ENCODE peak calls at places on chromosomes 2 and 18, in four cellular contexts. F is thyroid gland, B is GM23338, Z is neural progenitor cell. T is an unnamed sample.
A peak's percentile ranks its signal among the peaks of the same experiment; 100 is the strongest.

GRCh38 chr2:37644191-37644590 is 27.3 kb downstream of the CDC42EP3 start:
- DNase-seq in F (no peak), B (no peak), Z (no peak), T (no peak)

GRCh38 chr18:74184875-74185274 is 36.6 kb downstream of the TIMM21 start:
- DNase-seq in F (no peak), B (peak; percentile 52), Z (no peak), T (no peak)

GRCh38 chr2:239329972-239330572 is 70.7 kb downstream of the HDAC4 start:
- DNase-seq in F (peak; percentile 51), B (no peak), Z (no peak), T (no peak)

GRCh38 chr2:240128608-240129144 is 7.4 kb downstream of the COPS9 start:
- DNase-seq in F (no peak), B (no peak), Z (no peak), T (peak; percentile 5)

GRCh38 chr2:83951378-83951947 is 507.6 kb downstream of the SUCLG1 start:
- DNase-seq in F (no peak), B (no peak), Z (no peak), T (no peak)

GRCh38 chr2:217650716-217651360 is 352.0 kb downstream of the TNS1 start:
- DNase-seq in F (peak; percentile 68), B (peak; percentile 93), Z (peak; percentile 83), T (no peak)

GRCh38 chr2:196558506-196558905 is 81.0 kb upstream of the CCDC150 start:
- DNase-seq in F (no peak), B (no peak), Z (no peak), T (no peak)

GRCh38 chr2:148802448-148803220 is 72.4 kb upstream of the KIF5C start:
- DNase-seq in F (no peak), B (no peak), Z (no peak), T (no peak)

GRCh38 chr2:176560296-176560695 is 291.1 kb downstream of the MTX2 start:
- DNase-seq in F (no peak), B (no peak), Z (no peak), T (no peak)

GRCh38 chr2:13284688-13285087 is 568.0 kb downstream of the TRIB2 start:
- DNase-seq in F (no peak), B (no peak), Z (no peak), T (peak; percentile 51)

DNA sequence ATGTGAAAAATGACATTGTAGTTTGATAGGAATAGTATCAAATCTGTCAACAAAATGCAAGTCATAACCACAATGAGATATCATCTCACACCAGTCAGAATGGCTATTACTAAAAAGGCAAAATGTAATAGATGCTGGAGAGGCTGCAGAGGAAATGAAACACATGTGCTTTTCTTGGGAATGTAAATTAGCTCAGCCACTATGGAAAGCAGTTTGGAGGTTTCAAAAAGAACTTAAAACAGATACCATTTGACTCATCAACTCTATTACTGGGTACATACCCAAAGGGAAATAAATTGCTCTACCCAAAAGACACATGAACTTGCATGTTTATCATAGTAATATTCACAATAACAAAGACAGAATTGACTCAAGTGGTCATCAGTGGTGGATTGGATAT is 572.6 kb downstream of the TRIB2 start:
- DNase-seq in F (no peak), B (no peak), Z (no peak), T (no peak)
- H3K4me3 ChIP-seq in F (no peak overlapping the region), B (no peak overlapping the region), Z (no peak overlapping the region), T (no peak overlapping the region)

DNA sequence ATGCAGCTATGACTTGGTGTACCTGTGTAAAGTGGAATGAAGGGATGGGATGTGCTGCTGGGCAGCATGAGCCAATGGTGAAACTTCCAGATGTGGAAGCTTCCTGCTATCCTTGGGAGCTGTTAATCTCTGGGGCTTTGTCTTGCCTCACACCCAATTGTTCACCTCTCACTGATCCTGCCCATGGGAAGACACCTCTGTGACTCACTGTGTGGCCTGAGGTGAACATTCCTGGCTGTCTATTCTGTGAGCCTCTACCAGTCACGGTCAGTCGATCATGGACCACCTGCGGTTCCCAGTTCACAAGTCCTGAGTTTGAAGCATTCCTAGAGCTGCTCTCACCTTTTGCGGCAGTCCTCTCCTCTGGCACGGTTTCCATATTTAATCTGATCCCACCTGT is 12.1 kb downstream of the NEURL3 start:
- DNase-seq in F (no peak), B (peak; percentile 51), Z (peak; percentile 41), T (no peak)
- H3K4me3 ChIP-seq in F (no peak overlapping the region), B (no peak overlapping the region), Z (no peak overlapping the region), T (no peak overlapping the region)

GRCh38 chr18:62339106-62339988 is 14.2 kb downstream of the TNFRSF11A start:
- DNase-seq in F (no peak), B (peak; percentile 64), Z (no peak), T (no peak)
- H3K4me3 ChIP-seq in F (no peak overlapping the region), B (peak overlapping the region; percentile 29), Z (peak overlapping the region; percentile 20), T (no peak overlapping the region)

DNA sequence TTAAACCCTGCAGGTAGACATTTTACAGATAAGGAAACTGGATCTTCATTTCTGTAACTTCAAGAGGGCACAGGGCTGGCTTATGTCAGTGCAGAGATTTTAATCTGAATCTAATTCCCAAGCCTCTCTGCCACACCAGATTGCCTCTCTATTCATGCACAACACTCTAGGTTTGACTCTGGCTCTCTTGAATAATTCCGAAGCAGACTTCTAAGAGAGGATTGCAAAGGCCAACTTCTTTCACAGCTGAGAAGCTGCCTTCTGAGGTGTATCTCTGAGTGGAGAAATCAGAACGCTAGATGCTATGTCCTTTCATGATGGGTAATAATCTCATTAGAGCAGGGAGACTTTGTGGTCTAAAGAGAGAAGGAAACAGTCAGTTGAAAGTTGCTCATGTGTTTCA is 20.1 kb upstream of the MGAT5 start:
- DNase-seq in F (no peak), B (no peak), Z (no peak), T (no peak)
- H3K4me3 ChIP-seq in F (no peak overlapping the region), B (no peak overlapping the region), Z (no peak overlapping the region), T (no peak overlapping the region)

DNA sequence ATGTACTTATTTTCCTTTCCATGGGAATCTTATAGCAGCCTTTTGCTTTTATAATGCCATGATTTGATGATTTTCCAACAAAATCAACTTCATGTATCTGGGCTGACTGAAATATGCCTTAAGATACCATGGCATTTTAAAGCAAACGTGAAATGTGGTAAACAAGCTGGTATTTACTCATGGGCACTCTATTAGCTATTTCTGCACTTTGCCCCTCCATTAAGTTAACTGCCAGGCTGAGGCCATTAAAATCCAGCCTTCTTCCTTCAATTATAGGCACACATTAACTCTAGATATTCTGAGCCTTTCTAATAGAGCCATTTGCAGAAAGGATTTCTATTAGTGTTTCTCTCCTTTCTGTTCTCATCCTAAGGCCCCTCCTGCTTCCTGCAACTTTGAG is 1.7 kb upstream of the KCNJ3 start:
- DNase-seq in F (no peak), B (no peak), Z (no peak), T (no peak)
- H3K4me3 ChIP-seq in F (no peak overlapping the region), B (peak overlapping the region; percentile 72), Z (peak overlapping the region; percentile 52), T (no peak overlapping the region)

GRCh38 chr2:46320141-46320567 is 22.9 kb downstream of the EPAS1 start:
- DNase-seq in F (no peak), B (no peak), Z (no peak), T (no peak)
- H3K4me3 ChIP-seq in F (no peak overlapping the region), B (no peak overlapping the region), Z (no peak overlapping the region), T (no peak overlapping the region)

DNA sequence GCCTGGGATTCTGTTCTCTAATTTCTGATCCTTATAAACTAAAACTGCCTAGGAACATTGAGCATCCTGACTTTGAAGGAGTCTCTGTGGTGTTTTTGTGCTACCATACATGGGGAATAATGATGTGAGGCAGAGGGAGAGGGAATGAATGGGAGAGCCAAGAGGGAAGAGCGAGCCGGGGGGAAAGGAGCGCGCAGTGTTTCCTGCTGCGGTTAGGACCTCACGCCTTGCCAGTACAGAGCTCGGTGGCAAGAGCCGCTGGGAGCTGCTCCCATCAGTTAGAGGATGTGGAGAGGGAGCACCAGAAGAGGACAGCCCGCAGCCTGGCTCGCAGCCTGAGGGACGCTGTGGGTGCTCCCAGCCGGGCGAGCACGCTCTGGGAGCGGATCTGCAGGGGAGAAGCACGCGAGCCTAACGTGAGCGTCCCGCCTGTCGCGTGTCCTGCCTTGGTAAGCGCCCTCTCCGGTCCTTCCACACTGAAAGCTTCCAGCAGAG is 114.7 kb downstream of the FAM210A start:
- DNase-seq in F (no peak), B (peak; percentile 18), Z (no peak), T (peak; percentile 54)
- H3K4me3 ChIP-seq in F (no peak overlapping the region), B (no peak overlapping the region), Z (peak overlapping the region; percentile 18), T (peak overlapping the region; percentile 18)

GRCh38 chr18:50559750-50560680 is at the start of gene MAPK4:
- DNase-seq in F (peak; percentile 68), B (peak; percentile 71), Z (peak; percentile 79), T (peak; percentile 37)

GRCh38 chr18:50562686-50563085 is 2.8 kb downstream of the MAPK4 start:
- DNase-seq in F (no peak), B (no peak), Z (no peak), T (no peak)

GRCh38 chr18:50558948-50559749 is 738 bp upstream of the MAPK4 start:
- DNase-seq in F (peak; percentile 46), B (peak; percentile 34), Z (peak; percentile 4), T (peak; percentile 75)

GRCh38 chr18:50563376-50563775 is 3.5 kb downstream of the MAPK4 start:
- DNase-seq in F (peak; percentile 38), B (peak; percentile 47), Z (no peak), T (no peak)

GRCh38 chr18:50560681-50561629 is 1.1 kb downstream of the MAPK4 start:
- DNase-seq in F (peak; percentile 57), B (peak; percentile 62), Z (peak; percentile 61), T (no peak)
- H3K4me3 ChIP-seq in F (peak overlapping the region; percentile 75), B (peak overlapping the region; percentile 85), Z (peak overlapping the region; percentile 92), T (peak overlapping the region; percentile 43)

GRCh38 chr18:75252136-75252535 is 41.5 kb downstream of the TSHZ1 start:
- DNase-seq in F (no peak), B (no peak), Z (no peak), T (no peak)

GRCh38 chr18:75253043-75253442 is 42.4 kb downstream of the TSHZ1 start:
- DNase-seq in F (no peak), B (no peak), Z (no peak), T (no peak)

GRCh38 chr18:75255113-75255512 is 44.5 kb downstream of the TSHZ1 start:
- DNase-seq in F (no peak), B (no peak), Z (no peak), T (no peak)

GRCh38 chr18:75251466-75251865 is 40.9 kb downstream of the TSHZ1 start:
- DNase-seq in F (no peak), B (no peak), Z (no peak), T (no peak)

DNA sequence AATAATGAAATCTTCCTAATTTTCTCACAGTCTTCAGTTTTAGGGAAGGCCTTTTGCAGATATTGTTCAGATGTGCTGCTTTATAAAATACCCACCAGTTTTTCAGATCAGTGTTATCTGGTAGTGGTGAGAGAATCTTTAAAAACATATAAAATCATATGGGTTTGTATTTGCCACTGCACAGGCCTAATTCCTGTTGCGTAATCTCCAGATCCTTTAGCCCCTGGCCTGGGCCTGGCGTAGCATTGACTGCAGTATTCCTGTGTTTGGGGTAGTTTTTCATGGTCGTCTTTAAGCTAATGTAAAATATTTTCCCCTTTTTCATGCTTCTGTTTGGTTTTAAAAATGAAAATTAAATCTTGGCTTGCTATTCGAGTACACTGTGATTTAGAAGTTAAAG is 43.2 kb downstream of the TSHZ1 start:
- DNase-seq in F (no peak), B (no peak), Z (no peak), T (no peak)
- H3K4me3 ChIP-seq in F (no peak overlapping the region), B (no peak overlapping the region), Z (no peak overlapping the region), T (no peak overlapping the region)

GRCh38 chr2:23631391-23631790 is 246.4 kb downstream of the KLHL29 start:
- DNase-seq in F (no peak), B (no peak), Z (no peak), T (no peak)

GRCh38 chr2:23630111-23630480 is 245.1 kb downstream of the KLHL29 start:
- DNase-seq in F (no peak), B (no peak), Z (no peak), T (no peak)

GRCh38 chr2:23632386-23632785 is 247.4 kb downstream of the KLHL29 start:
- DNase-seq in F (no peak), B (no peak), Z (no peak), T (no peak)

GRCh38 chr2:23629417-23630110 is 244.6 kb downstream of the KLHL29 start:
- DNase-seq in F (no peak), B (no peak), Z (no peak), T (no peak)

GRCh38 chr2:23630961-23631360 is 246.0 kb downstream of the KLHL29 start:
- DNase-seq in F (no peak), B (no peak), Z (no peak), T (no peak)
- H3K4me3 ChIP-seq in F (no peak overlapping the region), B (no peak overlapping the region), Z (no peak overlapping the region), T (no peak overlapping the region)

T was measured in left lung.